ENCODE peak calls at places on chromosome 7, in five cellular contexts. E is GM13976; Y is fibroblast of pulmonary artery; S is bronchial epithelial cell; V is CD4-positive, CD25-positive, alpha-beta regulatory T cell. Z is an unnamed sample.

GRCh38 chr7:157426463-157427301 is 89.9 kb downstream of the DNAJB6 start:
- DNase-seq in V (no peak), S (no peak), Y (no peak), E (no peak), Z (no peak)

GRCh38 chr7:43823941-43824340 is 45.4 kb downstream of the MRPS24 start:
- DNase-seq in Y (no peak), E (no peak), V (no peak), S (no peak), Z (no peak)

GRCh38 chr7:118285358-118285757 is 60.9 kb downstream of the ANKRD7 start:
- DNase-seq in E (no peak), Y (no peak), V (no peak), S (no peak), Z (no peak)

GRCh38 chr7:97418312-97418711 is 300.8 kb downstream of the SDHAF3 start:
- DNase-seq in E (no peak), V (no peak), S (no peak), Y (no peak), Z (no peak)

GRCh38 chr7:128906001-128906765 is 4.3 kb downstream of the KCP start:
- DNase-seq in Y (no peak), S (no peak), V (no peak), E (no peak), Z (no peak)

GRCh38 chr7:7098280-7098818 is 84.0 kb upstream of the C1GALT1 start:
- DNase-seq in Y (no peak), E (no peak), V (no peak), S (no peak), Z (no peak)

GRCh38 chr7:12716722-12717121 is 29.3 kb downstream of the ARL4A start:
- DNase-seq in Y (no peak), S (no peak), V (no peak), E (no peak), Z (no peak)

GRCh38 chr7:26723140-26723539 is 141.2 kb downstream of the SKAP2 start:
- DNase-seq in S (no peak), Y (no peak), V (no peak), E (no peak), Z (no peak)

GRCh38 chr7:84714765-84715164 is 472.1 kb downstream of the SEMA3D start:
- DNase-seq in Y (no peak), E (no peak), S (no peak), V (no peak), Z (peak; percentile 51)

GRCh38 chr7:24025765-24026164 is 258.2 kb upstream of the NPY start:
- DNase-seq in V (no peak), S (no peak), E (no peak), Y (no peak), Z (no peak)

GRCh38 chr7:91940171-91940570 is 491 bp upstream of the AKAP9 start:
- DNase-seq in S (peak; percentile 30), V (peak; percentile 52), E (peak; percentile 51), Y (peak; percentile 11), Z (peak; percentile 38)

GRCh38 chr7:91311844-91312243 is 47.6 kb downstream of the FZD1 start:
- DNase-seq in S (no peak), V (no peak), E (no peak), Y (no peak), Z (no peak)

GRCh38 chr7:106418094-106418493 is 133.3 kb upstream of the NAMPT start:
- DNase-seq in Y (peak; percentile 95), S (peak; percentile 90), E (no peak), V (no peak), Z (peak; percentile 90)

GRCh38 chr7:139043823-139044812 is 8.3 kb upstream of the ZC3HAV1L start:
- DNase-seq in S (peak; percentile 51), Y (no peak), V (peak; percentile 75), E (no peak), Z (peak; percentile 22)

GRCh38 chr7:96236198-96237039 is 85.5 kb downstream of the SLC25A13 start:
- DNase-seq in Y (peak; percentile 97), E (no peak), S (peak; percentile 76), V (no peak), Z (peak; percentile 97)

GRCh38 chr7:17374654-17375053 is 76.2 kb downstream of the AHR start:
- DNase-seq in V (no peak), S (no peak), E (no peak), Y (no peak), Z (peak; percentile 70)

GRCh38 chr7:80453699-80454340 is 58.0 kb downstream of the GNAT3 start:
- DNase-seq in E (peak; percentile 8), V (peak; percentile 0), S (peak; percentile 37), Y (peak; percentile 60), Z (peak; percentile 66)

GRCh38 chr7:114087674-114088539 is 169.1 kb upstream of the PPP1R3A start:
- DNase-seq in E (no peak), Y (no peak), V (no peak), S (no peak), Z (no peak)

GRCh38 chr7:2301510-2301860 is 12.8 kb downstream of the SNX8 start:
- DNase-seq in E (no peak), S (no peak), Y (no peak), V (no peak), Z (no peak)

GRCh38 chr7:131882321-131882720 is 325.9 kb upstream of the PODXL start:
- DNase-seq in Y (no peak), V (no peak), S (no peak), E (no peak), Z (no peak)

GRCh38 chr7:29035044-29035740 is 77.1 kb upstream of the TRIL start:
- DNase-seq in Y (peak; percentile 79), S (peak; percentile 81), V (peak; percentile 55), E (no peak), Z (peak; percentile 77)

GRCh38 chr7:12066561-12066960 is 144.5 kb upstream of the TMEM106B start:
- DNase-seq in E (no peak), Y (no peak), S (peak; percentile 85), V (no peak), Z (no peak)

GRCh38 chr7:156680281-156680680 is 39.7 kb downstream of the RNF32 start:
- DNase-seq in E (no peak), V (no peak), S (peak; percentile 23), Y (peak; percentile 13), Z (peak; percentile 53)

GRCh38 chr7:138822867-138823535 is 25.0 kb upstream of the ATP6V0A4 start:
- DNase-seq in E (no peak), S (no peak), V (no peak), Y (no peak), Z (no peak)

GRCh38 chr7:22338875-22339274 is 18.1 kb downstream of the RAPGEF5 start:
- DNase-seq in S (no peak), Y (no peak), E (no peak), V (no peak), Z (no peak)

GRCh38 chr7:138865843-138866242 is 67.8 kb upstream of the ATP6V0A4 start:
- DNase-seq in S (peak; percentile 10), V (peak; percentile 66), Y (peak; percentile 16), E (peak; percentile 65), Z (peak; percentile 46)

GRCh38 chr7:40887099-40887498 is 752.3 kb downstream of the SUGCT start:
- DNase-seq in S (peak; percentile 75), E (no peak), Y (peak; percentile 49), V (no peak), Z (peak; percentile 65)

GRCh38 chr7:105776068-105776790 is 100.2 kb downstream of the ATXN7L1 start:
- DNase-seq in S (peak; percentile 62), Y (peak; percentile 96), V (no peak), E (no peak), Z (peak; percentile 99)

GRCh38 chr7:15995027-15995426 is 308.5 kb upstream of the MEOX2 start:
- DNase-seq in V (no peak), E (no peak), Y (no peak), S (no peak), Z (no peak)